ENCODE peak calls at places on chromosome 19, in ten cellular contexts. One of them, this sample, is unnamed.

GRCh38 chr19:6267552-6268381 is 12.0 kb downstream of the MLLT1 start:
- DNase-seq in activated T-helper 1 cell treated with anti-CD3 and anti-CD28 coated beads, Interleukin-2, amount 50 U/mL, for 16 hours: no peak
- DNase-seq in NCI-H774: no peak
- DNase-seq in cardiac muscle cell: no peak
- DNase-seq in NCI-H1092: no peak
- DNase-seq in activated gamma-delta T cell: no peak
- DNase-seq in fibroblast of the aortic adventitia: no peak
- DNase-seq in HFFc6: no peak
- DNase-seq in D341Med: no peak
- DNase-seq in AG09309: no peak
- DNase-seq in this sample: no peak

GRCh38 chr19:2488942-2489731 is 13.2 kb downstream of the GADD45B start:
- DNase-seq in NCI-H1092: no peak
- DNase-seq in activated T-helper 1 cell treated with anti-CD3 and anti-CD28 coated beads, Interleukin-2, amount 50 U/mL, for 16 hours: no peak
- DNase-seq in fibroblast of the aortic adventitia: no peak
- DNase-seq in cardiac muscle cell: peak; percentile 93
- DNase-seq in AG09309: no peak
- DNase-seq in activated gamma-delta T cell: no peak
- DNase-seq in NCI-H774: no peak
- DNase-seq in HFFc6: peak; percentile 21
- DNase-seq in D341Med: peak; percentile 76
- DNase-seq in this sample: no peak

GRCh38 chr19:50418186-50419021 is at the start of gene SPIB:
- DNase-seq in D341Med: no peak
- DNase-seq in cardiac muscle cell: peak; percentile 29
- DNase-seq in activated T-helper 1 cell treated with anti-CD3 and anti-CD28 coated beads, Interleukin-2, amount 50 U/mL, for 16 hours: no peak
- DNase-seq in fibroblast of the aortic adventitia: no peak
- DNase-seq in AG09309: no peak
- DNase-seq in HFFc6: no peak
- DNase-seq in NCI-H1092: no peak
- DNase-seq in NCI-H774: no peak
- DNase-seq in activated gamma-delta T cell: no peak
- DNase-seq in this sample: no peak

GRCh38 chr19:7595466-7596133 is at the start of gene CAMSAP3:
- DNase-seq in cardiac muscle cell: peak; percentile 83
- DNase-seq in HFFc6: no peak
- DNase-seq in NCI-H774: peak; percentile 74
- DNase-seq in D341Med: peak; percentile 95
- DNase-seq in fibroblast of the aortic adventitia: peak; percentile 13
- DNase-seq in activated T-helper 1 cell treated with anti-CD3 and anti-CD28 coated beads, Interleukin-2, amount 50 U/mL, for 16 hours: peak; percentile 19
- DNase-seq in NCI-H1092: peak; percentile 56
- DNase-seq in AG09309: no peak
- DNase-seq in activated gamma-delta T cell: no peak
- DNase-seq in this sample: no peak

GRCh38 chr19:29781582-29782580 is 29.9 kb upstream of the CCNE1 start:
- DNase-seq in AG09309: no peak
- DNase-seq in activated T-helper 1 cell treated with anti-CD3 and anti-CD28 coated beads, Interleukin-2, amount 50 U/mL, for 16 hours: no peak
- DNase-seq in D341Med: no peak
- DNase-seq in activated gamma-delta T cell: no peak
- DNase-seq in HFFc6: no peak
- DNase-seq in NCI-H1092: no peak
- DNase-seq in NCI-H774: no peak
- DNase-seq in cardiac muscle cell: no peak
- DNase-seq in fibroblast of the aortic adventitia: no peak
- DNase-seq in this sample: no peak

GRCh38 chr19:1136201-1136600 is 32.4 kb downstream of the GPX4 start:
- DNase-seq in cardiac muscle cell: no peak
- DNase-seq in NCI-H774: no peak
- DNase-seq in D341Med: no peak
- DNase-seq in fibroblast of the aortic adventitia: no peak
- DNase-seq in NCI-H1092: no peak
- DNase-seq in AG09309: no peak
- DNase-seq in HFFc6: no peak
- DNase-seq in activated gamma-delta T cell: no peak
- DNase-seq in activated T-helper 1 cell treated with anti-CD3 and anti-CD28 coated beads, Interleukin-2, amount 50 U/mL, for 16 hours: no peak
- DNase-seq in this sample: no peak

GRCh38 chr19:55258476-55258827 is 365 bp downstream of the PPP6R1 start:
- DNase-seq in fibroblast of the aortic adventitia: no peak
- DNase-seq in D341Med: peak; percentile 88
- DNase-seq in cardiac muscle cell: peak; percentile 32
- DNase-seq in activated T-helper 1 cell treated with anti-CD3 and anti-CD28 coated beads, Interleukin-2, amount 50 U/mL, for 16 hours: peak; percentile 41
- DNase-seq in activated gamma-delta T cell: peak; percentile 49
- DNase-seq in AG09309: no peak
- DNase-seq in HFFc6: no peak
- DNase-seq in NCI-H774: no peak
- DNase-seq in NCI-H1092: no peak
- DNase-seq in this sample: no peak

GRCh38 chr19:49701271-49701786 is 10.4 kb downstream of the CPT1C start:
- DNase-seq in AG09309: no peak
- DNase-seq in fibroblast of the aortic adventitia: no peak
- DNase-seq in D341Med: no peak
- DNase-seq in NCI-H774: no peak
- DNase-seq in cardiac muscle cell: no peak
- DNase-seq in HFFc6: no peak
- DNase-seq in NCI-H1092: no peak
- DNase-seq in activated T-helper 1 cell treated with anti-CD3 and anti-CD28 coated beads, Interleukin-2, amount 50 U/mL, for 16 hours: no peak
- DNase-seq in activated gamma-delta T cell: no peak
- DNase-seq in this sample: no peak

This sample was measured in GM12864.